ENCODE peak calls at places on chromosomes 7 and 10, in ten cellular contexts. One of them, this sample, is unnamed.

GRCh38 chr7:158432369-158433270 is 155.0 kb downstream of the PTPRN2 start:
- DNase-seq in activated T-cell treated with anti-CD3 and anti-CD28 coated beads for 1 hour: no peak
- DNase-seq in ureter: peak; percentile 82
- DNase-seq in lung: peak; percentile 72
- DNase-seq in colonic mucosa: peak; percentile 93
- DNase-seq in LoVo: peak; percentile 70
- DNase-seq in M059J: peak; percentile 16
- DNase-seq in NCI-H2171 treated with DMSO at 0.1 percent for 48 hours: peak; percentile 11
- DNase-seq in SW480: peak; percentile 95
- DNase-seq in stimulated activated CD4-positive, alpha-beta T cell treated with anti-CD3 and anti-CD28 coated beads, TNF-alpha, amount 100 ng/mL, for 24 hours: no peak
- DNase-seq in this sample: no peak

GRCh38 chr10:1677307-1677939 is 59.9 kb downstream of the ADARB2 start:
- DNase-seq in NCI-H2171 treated with DMSO at 0.1 percent for 48 hours: peak; percentile 40
- DNase-seq in activated T-cell treated with anti-CD3 and anti-CD28 coated beads for 1 hour: no peak
- DNase-seq in M059J: no peak
- DNase-seq in LoVo: no peak
- DNase-seq in SW480: no peak
- DNase-seq in lung: no peak
- DNase-seq in stimulated activated CD4-positive, alpha-beta T cell treated with anti-CD3 and anti-CD28 coated beads, TNF-alpha, amount 100 ng/mL, for 24 hours: no peak
- DNase-seq in colonic mucosa: no peak
- DNase-seq in ureter: no peak
- DNase-seq in this sample: no peak

GRCh38 chr7:70354409-70355169 is 756.3 kb downstream of the AUTS2 start:
- DNase-seq in NCI-H2171 treated with DMSO at 0.1 percent for 48 hours: no peak
- DNase-seq in colonic mucosa: no peak
- DNase-seq in lung: no peak
- DNase-seq in SW480: no peak
- DNase-seq in ureter: no peak
- DNase-seq in stimulated activated CD4-positive, alpha-beta T cell treated with anti-CD3 and anti-CD28 coated beads, TNF-alpha, amount 100 ng/mL, for 24 hours: no peak
- DNase-seq in LoVo: no peak
- DNase-seq in M059J: peak; percentile 8
- DNase-seq in activated T-cell treated with anti-CD3 and anti-CD28 coated beads for 1 hour: no peak
- DNase-seq in this sample: no peak

GRCh38 chr10:44974628-44975431 is 3.8 kb downstream of the DEPP1 start:
- DNase-seq in NCI-H2171 treated with DMSO at 0.1 percent for 48 hours: peak; percentile 9
- DNase-seq in ureter: peak; percentile 76
- DNase-seq in colonic mucosa: peak; percentile 75
- DNase-seq in activated T-cell treated with anti-CD3 and anti-CD28 coated beads for 1 hour: peak; percentile 60
- DNase-seq in SW480: peak; percentile 49
- DNase-seq in stimulated activated CD4-positive, alpha-beta T cell treated with anti-CD3 and anti-CD28 coated beads, TNF-alpha, amount 100 ng/mL, for 24 hours: peak; percentile 58
- DNase-seq in M059J: peak; percentile 73
- DNase-seq in lung: peak; percentile 72
- DNase-seq in LoVo: peak; percentile 70
- DNase-seq in this sample: peak; percentile 63

GRCh38 chr7:9890092-9890491 is 1083.6 kb upstream of the PHF14 start:
- DNase-seq in M059J: no peak
- DNase-seq in activated T-cell treated with anti-CD3 and anti-CD28 coated beads for 1 hour: no peak
- DNase-seq in stimulated activated CD4-positive, alpha-beta T cell treated with anti-CD3 and anti-CD28 coated beads, TNF-alpha, amount 100 ng/mL, for 24 hours: no peak
- DNase-seq in SW480: no peak
- DNase-seq in LoVo: no peak
- DNase-seq in ureter: no peak
- DNase-seq in colonic mucosa: no peak
- DNase-seq in lung: no peak
- DNase-seq in NCI-H2171 treated with DMSO at 0.1 percent for 48 hours: no peak
- DNase-seq in this sample: no peak

GRCh38 chr7:130334274-130334673 is 10.3 kb upstream of the CPA5 start:
- DNase-seq in stimulated activated CD4-positive, alpha-beta T cell treated with anti-CD3 and anti-CD28 coated beads, TNF-alpha, amount 100 ng/mL, for 24 hours: no peak
- DNase-seq in NCI-H2171 treated with DMSO at 0.1 percent for 48 hours: no peak
- DNase-seq in lung: no peak
- DNase-seq in ureter: no peak
- DNase-seq in M059J: no peak
- DNase-seq in SW480: no peak
- DNase-seq in activated T-cell treated with anti-CD3 and anti-CD28 coated beads for 1 hour: no peak
- DNase-seq in LoVo: no peak
- DNase-seq in colonic mucosa: no peak
- DNase-seq in this sample: no peak

GRCh38 chr7:152025937-152026890 is 740 bp downstream of the GALNT11 start:
- DNase-seq in activated T-cell treated with anti-CD3 and anti-CD28 coated beads for 1 hour: no peak
- DNase-seq in stimulated activated CD4-positive, alpha-beta T cell treated with anti-CD3 and anti-CD28 coated beads, TNF-alpha, amount 100 ng/mL, for 24 hours: no peak
- DNase-seq in M059J: no peak
- DNase-seq in SW480: peak; percentile 6
- DNase-seq in LoVo: no peak
- DNase-seq in colonic mucosa: no peak
- DNase-seq in lung: no peak
- DNase-seq in ureter: no peak
- DNase-seq in NCI-H2171 treated with DMSO at 0.1 percent for 48 hours: no peak
- DNase-seq in this sample: no peak

GRCh38 chr10:102775973-102776669 is 32.4 kb downstream of the WBP1L start:
- DNase-seq in lung: peak; percentile 44
- DNase-seq in LoVo: no peak
- DNase-seq in colonic mucosa: peak; percentile 62
- DNase-seq in ureter: peak; percentile 82
- DNase-seq in stimulated activated CD4-positive, alpha-beta T cell treated with anti-CD3 and anti-CD28 coated beads, TNF-alpha, amount 100 ng/mL, for 24 hours: no peak
- DNase-seq in SW480: no peak
- DNase-seq in NCI-H2171 treated with DMSO at 0.1 percent for 48 hours: no peak
- DNase-seq in M059J: peak; percentile 12
- DNase-seq in activated T-cell treated with anti-CD3 and anti-CD28 coated beads for 1 hour: no peak
- DNase-seq in this sample: peak; percentile 30

GRCh38 chr7:138755831-138756590 is 41.8 kb upstream of the TMEM213 start:
- DNase-seq in lung: no peak
- DNase-seq in LoVo: no peak
- DNase-seq in ureter: no peak
- DNase-seq in SW480: no peak
- DNase-seq in stimulated activated CD4-positive, alpha-beta T cell treated with anti-CD3 and anti-CD28 coated beads, TNF-alpha, amount 100 ng/mL, for 24 hours: no peak
- DNase-seq in NCI-H2171 treated with DMSO at 0.1 percent for 48 hours: no peak
- DNase-seq in activated T-cell treated with anti-CD3 and anti-CD28 coated beads for 1 hour: no peak
- DNase-seq in M059J: no peak
- DNase-seq in colonic mucosa: no peak
- DNase-seq in this sample: no peak

GRCh38 chr7:86942995-86943394 is 116.5 kb downstream of the ELAPOR2 start:
- DNase-seq in NCI-H2171 treated with DMSO at 0.1 percent for 48 hours: no peak
- DNase-seq in ureter: no peak
- DNase-seq in M059J: no peak
- DNase-seq in activated T-cell treated with anti-CD3 and anti-CD28 coated beads for 1 hour: no peak
- DNase-seq in SW480: no peak
- DNase-seq in stimulated activated CD4-positive, alpha-beta T cell treated with anti-CD3 and anti-CD28 coated beads, TNF-alpha, amount 100 ng/mL, for 24 hours: no peak
- DNase-seq in colonic mucosa: no peak
- DNase-seq in LoVo: no peak
- DNase-seq in lung: no peak
- DNase-seq in this sample: no peak

This sample was measured in HL-60.